ENCODE peak calls at places on chromosome 10, in ten cellular contexts. I is adrenal gland; A is psoas muscle; T is CD8-positive, alpha-beta T cell; C is fibroblast of the aortic adventitia; Q is neural progenitor cell; Z is colonic mucosa; R is astrocyte of the cerebellum; M is cardiac muscle cell; E is upper lobe of right lung. S is an unnamed sample.

GRCh38 chr10:122780391-122780790 is 65.3 kb downstream of the CUZD1 start:
- DNase-seq in I (no peak), A (no peak), T (no peak), C (peak), Q (no peak), Z (no peak), R (no peak), M (no peak), E (no peak), S (no peak)

GRCh38 chr10:1400129-1400865 is 337.0 kb downstream of the ADARB2 start:
- DNase-seq in I (no peak), A (no peak), T (no peak), C (no peak), Q (no peak), Z (peak), R (no peak), M (no peak), E (no peak), S (peak)

GRCh38 chr10:91521444-91521843 is 111.3 kb downstream of the HECTD2 start:
- DNase-seq in I (no peak), A (no peak), T (no peak), C (peak), Q (no peak), Z (no peak), R (no peak), M (peak), E (no peak), S (no peak)

GRCh38 chr10:130190065-130190736 is 54.0 kb downstream of the GLRX3 start:
- DNase-seq in I (peak), A (peak), T (peak), C (peak), Q (peak), Z (peak), R (peak), M (peak), E (peak), S (peak)

GRCh38 chr10:130802301-130802700 is 509.2 kb downstream of the TCERG1L start:
- DNase-seq in I (no peak), A (no peak), T (no peak), C (no peak), Q (no peak), Z (no peak), R (no peak), M (no peak), E (peak), S (no peak)

GRCh38 chr10:30219977-30220751 is 128.9 kb downstream of the MTPAP start:
- DNase-seq in I (no peak), A (no peak), T (no peak), C (no peak), Q (peak), Z (no peak), R (no peak), M (peak), E (no peak), S (no peak)

GRCh38 chr10:103431902-103432301 is 20.3 kb downstream of the CALHM2 start:
- DNase-seq in I (no peak), A (no peak), T (no peak), C (no peak), Q (no peak), Z (no peak), R (no peak), M (no peak), E (no peak), S (no peak)

GRCh38 chr10:26441491-26442214 is 3.5 kb downstream of the APBB1IP start:
- DNase-seq in I (no peak), A (no peak), T (no peak), C (peak), Q (no peak), Z (no peak), R (no peak), M (no peak), E (no peak), S (no peak)

GRCh38 chr10:133350283-133350949 is 3.2 kb downstream of the PRAP1 start:
- DNase-seq in I (no peak), A (peak), T (no peak), C (no peak), Q (no peak), Z (no peak), R (no peak), M (no peak), E (no peak), S (no peak)

GRCh38 chr10:79405995-79406515 is 39.4 kb downstream of the ZCCHC24 start:
- DNase-seq in I (no peak), A (no peak), T (no peak), C (no peak), Q (no peak), Z (no peak), R (no peak), M (no peak), E (no peak), S (peak)

GRCh38 chr10:95552680-95553342 is 8.4 kb downstream of the SORBS1 start:
- DNase-seq in I (no peak), A (no peak), T (no peak), C (no peak), Q (peak), Z (peak), R (no peak), M (no peak), E (no peak), S (no peak)

GRCh38 chr10:6601224-6601805 is 21.2 kb upstream of the PRKCQ start:
- DNase-seq in I (no peak), A (no peak), T (no peak), C (no peak), Q (no peak), Z (no peak), R (no peak), M (no peak), E (no peak), S (no peak)

GRCh38 chr10:123117644-123118409 is 17.9 kb upstream of the HMX3 start:
- DNase-seq in I (no peak), A (no peak), T (no peak), C (no peak), Q (peak), Z (no peak), R (no peak), M (no peak), E (no peak), S (no peak)

GRCh38 chr10:9097206-9097990 is 1042.9 kb downstream of the GATA3 start:
- DNase-seq in I (no peak), A (no peak), T (no peak), C (no peak), Q (peak), Z (no peak), R (no peak), M (no peak), E (no peak), S (no peak)

GRCh38 chr10:48606530-48607355 is 1.9 kb upstream of the ARHGAP22 start:
- DNase-seq in I (peak), A (peak), T (no peak), C (peak), Q (no peak), Z (peak), R (peak), M (peak), E (no peak), S (no peak)

GRCh38 chr10:21297525-21298383 is 227.7 kb downstream of the SKIDA1 start:
- DNase-seq in I (no peak), A (no peak), T (no peak), C (peak), Q (peak), Z (no peak), R (no peak), M (peak), E (no peak), S (no peak)

GRCh38 chr10:44056947-44057811 is 327.7 kb downstream of the CXCL12 start:
- DNase-seq in I (no peak), A (no peak), T (no peak), C (no peak), Q (no peak), Z (no peak), R (no peak), M (no peak), E (no peak), S (peak)

GRCh38 chr10:97821308-97822038 is 28.2 kb upstream of the GOLGA7B start:
- DNase-seq in I (no peak), A (peak), T (no peak), C (no peak), Q (peak), Z (no peak), R (no peak), M (no peak), E (no peak), S (no peak)

GRCh38 chr10:132185601-132186487 is 904 bp upstream of the DPYSL4 start:
- DNase-seq in I (peak), A (no peak), T (peak), C (peak), Q (peak), Z (peak), R (no peak), M (peak), E (no peak), S (peak)

GRCh38 chr10:132183046-132183445 is 3.7 kb upstream of the DPYSL4 start:
- DNase-seq in I (no peak), A (peak), T (no peak), C (no peak), Q (no peak), Z (no peak), R (no peak), M (no peak), E (no peak), S (peak)

GRCh38 chr10:132182591-132182990 is 4.2 kb upstream of the DPYSL4 start:
- DNase-seq in I (no peak), A (peak), T (no peak), C (no peak), Q (no peak), Z (no peak), R (no peak), M (no peak), E (no peak), S (no peak)

GRCh38 chr10:132186488-132187413 is at the start of gene DPYSL4:
- DNase-seq in I (no peak), A (no peak), T (no peak), C (no peak), Q (peak), Z (no peak), R (no peak), M (peak), E (no peak), S (peak)

DNA sequence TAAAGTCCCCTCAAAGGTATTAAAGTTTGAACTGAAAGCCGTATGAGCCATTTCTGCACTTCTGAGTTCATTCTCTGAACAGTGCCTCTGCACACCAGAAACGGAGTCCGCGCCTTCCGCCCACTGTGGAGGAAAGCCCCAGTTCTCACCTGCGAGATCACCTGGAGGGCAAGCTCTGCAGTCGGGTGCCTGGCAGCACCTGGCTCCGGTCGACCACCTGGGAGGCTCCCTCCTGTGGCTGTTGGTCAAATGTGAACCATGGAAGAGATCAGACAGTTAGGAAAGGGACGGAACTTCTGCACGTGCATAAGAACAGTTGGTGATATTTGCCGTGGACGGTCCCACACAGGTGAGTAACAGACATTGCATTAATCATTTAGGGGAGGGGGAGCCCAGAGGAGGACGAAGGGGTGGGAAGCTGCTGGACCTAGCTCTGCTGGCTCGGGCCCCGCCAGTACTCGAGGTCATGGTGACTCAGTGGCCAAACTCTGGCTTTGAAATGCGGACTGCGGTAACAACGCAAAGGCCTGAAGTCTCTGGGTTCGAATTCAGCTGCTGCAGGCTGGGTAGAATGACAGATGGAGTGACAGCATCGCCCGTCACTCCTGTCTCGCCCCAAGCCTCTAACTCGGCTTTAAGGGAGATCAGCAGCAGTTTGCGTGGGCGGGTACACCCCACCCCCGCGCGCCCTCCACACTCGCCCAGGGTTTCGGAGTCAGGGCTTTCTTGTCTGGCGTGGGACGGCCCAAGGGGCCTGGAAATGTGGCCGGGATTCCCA is 1.7 kb upstream of the DPYSL4 start:
- DNase-seq in I (no peak), A (peak), T (no peak), C (no peak), Q (no peak), Z (no peak), R (no peak), M (no peak), E (no peak), S (no peak)
- TF ChIP-seq CTCF in I (no peak), A (no peak), T (no peak), C (no peak), Q (no peak), Z (no peak), R (no peak), M (no peak), E (no peak), S (no peak)

GRCh38 chr10:111137012-111137411 is 60.2 kb downstream of the ADRA2A start:
- DNase-seq in I (no peak), A (no peak), T (no peak), C (no peak), Q (peak), Z (no peak), R (no peak), M (no peak), E (no peak), S (no peak)
- H3K4me3 ChIP-seq in I (no peak), A (no peak), T (no peak), C (no peak), Q (no peak), Z (no peak), R (no peak), M (no peak), E (no peak), S (no peak)

DNA sequence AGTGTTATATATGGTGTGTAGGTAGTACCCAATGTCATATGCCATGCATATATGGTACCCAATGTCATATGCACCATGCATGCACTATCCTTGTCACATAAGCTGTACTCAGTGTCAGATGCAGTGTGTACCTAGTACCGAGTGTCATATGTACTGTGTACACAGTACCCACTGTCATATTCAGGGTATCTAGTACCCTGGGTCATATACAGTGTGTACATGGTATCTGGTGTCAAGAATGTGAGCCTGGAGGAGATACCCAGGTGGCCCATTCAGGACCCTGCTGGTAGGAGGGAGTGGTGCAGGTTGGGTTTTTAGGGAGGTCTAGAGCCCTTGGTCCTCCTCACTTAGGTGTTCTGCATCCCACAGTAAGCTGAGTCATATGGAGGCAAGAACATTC is 1.8 kb downstream of the ZMYND11 start:
- DNase-seq in I (no peak), A (no peak), T (peak), C (peak), Q (peak), Z (no peak), R (no peak), M (peak), E (no peak), S (no peak)
- TF ChIP-seq CTCF in I (peak), A (peak), T (peak), C (peak), Q (peak), Z (no peak), R (peak), M (peak), E (peak), S (peak)

GRCh38 chr10:86958109-86958830 is at the start of gene SNCG:
- DNase-seq in I (peak), A (peak), T (no peak), C (no peak), Q (no peak), Z (peak), R (no peak), M (peak), E (peak), S (peak)
- H3K4me3 ChIP-seq in I (peak), A (peak), T (no peak), C (no peak), Q (no peak), Z (no peak), R (no peak), M (no peak), E (peak), S (no peak)

GRCh38 chr10:117554371-117554770 is 11.8 kb downstream of the EMX2 start:
- DNase-seq in I (no peak), A (no peak), T (no peak), C (no peak), Q (no peak), Z (no peak), R (no peak), M (no peak), E (no peak), S (no peak)

GRCh38 chr10:117552156-117552620 is 9.6 kb downstream of the EMX2 start:
- DNase-seq in I (no peak), A (peak), T (no peak), C (no peak), Q (peak), Z (no peak), R (no peak), M (no peak), E (no peak), S (peak)

GRCh38 chr10:117552759-117553158 is 10.2 kb downstream of the EMX2 start:
- DNase-seq in I (no peak), A (no peak), T (no peak), C (no peak), Q (no peak), Z (no peak), R (no peak), M (no peak), E (no peak), S (no peak)

GRCh38 chr10:117553815-117554172 is 11.2 kb downstream of the EMX2 start:
- DNase-seq in I (no peak), A (no peak), T (no peak), C (no peak), Q (no peak), Z (no peak), R (no peak), M (no peak), E (no peak), S (peak)

GRCh38 chr10:117553171-117553814 is 10.7 kb downstream of the EMX2 start:
- DNase-seq in I (no peak), A (peak), T (no peak), C (no peak), Q (peak), Z (no peak), R (no peak), M (no peak), E (no peak), S (peak)
- TF ChIP-seq CTCF in I (no peak), A (peak), T (no peak), C (no peak), Q (peak), Z (no peak), R (no peak), M (no peak), E (no peak), S (no peak)

DNA sequence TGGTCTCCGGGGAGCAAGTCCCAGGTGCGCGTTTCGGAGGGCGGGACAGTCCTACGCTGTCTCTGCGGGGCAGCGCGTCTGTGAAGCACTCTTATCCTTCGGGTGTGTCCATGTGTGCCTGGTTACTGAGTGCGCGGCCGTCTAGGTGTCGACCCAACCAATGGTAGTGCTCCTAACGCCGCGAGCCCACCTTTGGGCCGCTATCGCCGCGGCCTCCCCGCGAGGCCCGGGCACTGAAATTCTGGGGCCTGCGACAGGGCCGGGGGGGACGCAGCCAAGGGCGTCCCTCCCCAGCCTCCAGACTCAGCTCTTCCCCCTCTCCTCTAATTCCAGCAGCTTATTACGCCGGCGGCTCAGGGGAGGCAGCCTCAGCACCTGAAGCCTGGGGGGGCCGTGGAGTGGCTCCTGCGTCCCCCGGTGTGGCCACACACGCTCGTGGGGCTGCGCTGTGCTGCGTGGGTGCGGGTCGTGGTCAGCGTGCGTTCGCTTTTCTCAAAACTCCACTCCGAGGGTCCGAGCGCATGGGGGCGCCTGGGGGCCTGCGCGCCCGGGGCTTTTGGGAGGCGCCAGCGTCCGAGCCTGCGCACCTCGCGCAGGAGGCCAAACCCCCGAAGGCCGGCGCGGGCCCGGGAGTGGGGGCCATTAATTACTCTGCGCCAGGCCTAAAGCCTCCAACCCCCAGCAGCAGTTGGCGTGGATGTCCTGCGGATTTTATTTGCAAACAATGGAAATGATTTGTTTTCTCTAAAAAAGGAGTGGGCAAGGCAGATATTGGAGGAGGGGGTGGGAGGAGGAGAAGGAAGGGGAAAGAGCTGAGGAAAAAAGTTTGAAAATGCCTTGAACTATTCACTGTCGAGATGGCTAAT is 3.0 kb upstream of the ZNF503 start:
- DNase-seq in I (peak), A (no peak), T (no peak), C (peak), Q (peak), Z (peak), R (no peak), M (no peak), E (peak), S (peak)
- H3K4me3 ChIP-seq in I (peak), A (peak), T (no peak), C (peak), Q (peak), Z (peak), R (peak), M (peak), E (peak), S (peak)

GRCh38 chr10:84820121-84820520 is 491.7 kb downstream of the CCSER2 start:
- DNase-seq in I (no peak), A (no peak), T (no peak), C (no peak), Q (no peak), Z (no peak), R (no peak), M (no peak), E (no peak), S (no peak)
- TF ChIP-seq CTCF in I (no peak), A (no peak), T (no peak), C (no peak), Q (no peak), Z (no peak), R (peak), M (no peak), E (peak), S (no peak)

GRCh38 chr10:70051878-70052277 is 768 bp upstream of the MACROH2A2 start:
- DNase-seq in I (no peak), A (no peak), T (no peak), C (no peak), Q (peak), Z (no peak), R (no peak), M (no peak), E (no peak), S (no peak)
- H3K4me3 ChIP-seq in I (no peak), A (peak), T (no peak), C (peak), Q (peak), Z (peak), R (peak), M (peak), E (peak), S (no peak)

GRCh38 chr10:70931168-70931805 is 42.9 kb upstream of the PCBD1 start:
- DNase-seq in I (no peak), A (no peak), T (no peak), C (no peak), Q (no peak), Z (no peak), R (peak), M (peak), E (no peak), S (no peak)
- TF ChIP-seq CTCF in I (no peak), A (no peak), T (no peak), C (no peak), Q (no peak), Z (no peak), R (no peak), M (peak), E (no peak), S (no peak)

GRCh38 chr10:110395350-110396283 is 90.9 kb upstream of the SMNDC1 start:
- DNase-seq in I (peak), A (no peak), T (no peak), C (peak), Q (no peak), Z (peak), R (peak), M (peak), E (no peak), S (no peak)
- H3K4me3 ChIP-seq in I (no peak), A (no peak), T (no peak), C (no peak), Q (no peak), Z (no peak), R (no peak), M (no peak), E (no peak), S (no peak)